ENCODE peak calls at places on chromosomes 4 and X, in eight cellular contexts. One of them, this sample, is unnamed.

GRCh38 chr4:174071591-174071990 is 211.9 kb downstream of the FBXO8 start:
- DNase-seq in pons: no peak
- DNase-seq in esophagus squamous epithelium: no peak
- DNase-seq in effector CD4-positive, alpha-beta T cell: no peak
- DNase-seq in activated naive CD4-positive, alpha-beta T cell treated with anti-CD3 and anti-CD28 coated beads, Interleukin-2, amount 10 ng/mL, durations not matched to agents 7 days and 5 days: no peak
- DNase-seq in PC-3: no peak
- DNase-seq in stimulated activated CD4-positive, alpha-beta T cell treated with anti-CD3 and anti-CD28 coated beads, TNF-alpha, amount 100 ng/mL, for 48 hours: no peak
- DNase-seq in aorta: no peak
- DNase-seq in this sample: no peak

GRCh38 chr4:78811034-78811433 is 34.9 kb downstream of the BMP2K start:
- DNase-seq in pons: no peak
- DNase-seq in esophagus squamous epithelium: no peak
- DNase-seq in effector CD4-positive, alpha-beta T cell: no peak
- DNase-seq in activated naive CD4-positive, alpha-beta T cell treated with anti-CD3 and anti-CD28 coated beads, Interleukin-2, amount 10 ng/mL, durations not matched to agents 7 days and 5 days: no peak
- DNase-seq in PC-3: no peak
- DNase-seq in stimulated activated CD4-positive, alpha-beta T cell treated with anti-CD3 and anti-CD28 coated beads, TNF-alpha, amount 100 ng/mL, for 48 hours: no peak
- DNase-seq in aorta: no peak
- DNase-seq in this sample: no peak

GRCh38 chr4:67877086-67877485 is 6.7 kb downstream of the TMPRSS11D start:
- DNase-seq in pons: no peak
- DNase-seq in esophagus squamous epithelium: no peak
- DNase-seq in effector CD4-positive, alpha-beta T cell: no peak
- DNase-seq in activated naive CD4-positive, alpha-beta T cell treated with anti-CD3 and anti-CD28 coated beads, Interleukin-2, amount 10 ng/mL, durations not matched to agents 7 days and 5 days: no peak
- DNase-seq in PC-3: no peak
- DNase-seq in stimulated activated CD4-positive, alpha-beta T cell treated with anti-CD3 and anti-CD28 coated beads, TNF-alpha, amount 100 ng/mL, for 48 hours: no peak
- DNase-seq in aorta: no peak
- DNase-seq in this sample: no peak

GRCh38 chr4:115678425-115678941 is 565.1 kb upstream of the NDST4 start:
- DNase-seq in pons: no peak
- DNase-seq in esophagus squamous epithelium: no peak
- DNase-seq in effector CD4-positive, alpha-beta T cell: no peak
- DNase-seq in activated naive CD4-positive, alpha-beta T cell treated with anti-CD3 and anti-CD28 coated beads, Interleukin-2, amount 10 ng/mL, durations not matched to agents 7 days and 5 days: no peak
- DNase-seq in PC-3: no peak
- DNase-seq in stimulated activated CD4-positive, alpha-beta T cell treated with anti-CD3 and anti-CD28 coated beads, TNF-alpha, amount 100 ng/mL, for 48 hours: no peak
- DNase-seq in aorta: no peak
- DNase-seq in this sample: no peak

GRCh38 chr4:54054501-54054900 is 9.9 kb downstream of the CHIC2 start:
- DNase-seq in pons: no peak
- DNase-seq in esophagus squamous epithelium: no peak
- DNase-seq in effector CD4-positive, alpha-beta T cell: no peak
- DNase-seq in activated naive CD4-positive, alpha-beta T cell treated with anti-CD3 and anti-CD28 coated beads, Interleukin-2, amount 10 ng/mL, durations not matched to agents 7 days and 5 days: no peak
- DNase-seq in PC-3: no peak
- DNase-seq in stimulated activated CD4-positive, alpha-beta T cell treated with anti-CD3 and anti-CD28 coated beads, TNF-alpha, amount 100 ng/mL, for 48 hours: no peak
- DNase-seq in aorta: no peak
- DNase-seq in this sample: no peak

GRCh38 chr4:62320612-62321011 is 1120.5 kb downstream of the ADGRL3 start:
- DNase-seq in pons: no peak
- DNase-seq in esophagus squamous epithelium: no peak
- DNase-seq in effector CD4-positive, alpha-beta T cell: no peak
- DNase-seq in activated naive CD4-positive, alpha-beta T cell treated with anti-CD3 and anti-CD28 coated beads, Interleukin-2, amount 10 ng/mL, durations not matched to agents 7 days and 5 days: no peak
- DNase-seq in PC-3: no peak
- DNase-seq in stimulated activated CD4-positive, alpha-beta T cell treated with anti-CD3 and anti-CD28 coated beads, TNF-alpha, amount 100 ng/mL, for 48 hours: no peak
- DNase-seq in aorta: no peak
- DNase-seq in this sample: no peak

GRCh38 chr4:126264839-126265238 is 950.1 kb downstream of the FAT4 start:
- DNase-seq in pons: no peak
- DNase-seq in esophagus squamous epithelium: no peak
- DNase-seq in effector CD4-positive, alpha-beta T cell: no peak
- DNase-seq in activated naive CD4-positive, alpha-beta T cell treated with anti-CD3 and anti-CD28 coated beads, Interleukin-2, amount 10 ng/mL, durations not matched to agents 7 days and 5 days: no peak
- DNase-seq in PC-3: peak
- DNase-seq in stimulated activated CD4-positive, alpha-beta T cell treated with anti-CD3 and anti-CD28 coated beads, TNF-alpha, amount 100 ng/mL, for 48 hours: no peak
- DNase-seq in aorta: no peak
- DNase-seq in this sample: no peak

GRCh38 chr4:185919107-185919506 is 107.1 kb upstream of the SORBS2 start:
- DNase-seq in pons: no peak
- DNase-seq in esophagus squamous epithelium: no peak
- DNase-seq in effector CD4-positive, alpha-beta T cell: no peak
- DNase-seq in activated naive CD4-positive, alpha-beta T cell treated with anti-CD3 and anti-CD28 coated beads, Interleukin-2, amount 10 ng/mL, durations not matched to agents 7 days and 5 days: no peak
- DNase-seq in PC-3: no peak
- DNase-seq in stimulated activated CD4-positive, alpha-beta T cell treated with anti-CD3 and anti-CD28 coated beads, TNF-alpha, amount 100 ng/mL, for 48 hours: no peak
- DNase-seq in aorta: no peak
- DNase-seq in this sample: no peak

GRCh38 chrX:45274576-45274975 is 73.9 kb upstream of the DIPK2B start:
- DNase-seq in pons: no peak
- DNase-seq in esophagus squamous epithelium: no peak
- DNase-seq in effector CD4-positive, alpha-beta T cell: no peak
- DNase-seq in activated naive CD4-positive, alpha-beta T cell treated with anti-CD3 and anti-CD28 coated beads, Interleukin-2, amount 10 ng/mL, durations not matched to agents 7 days and 5 days: no peak
- DNase-seq in PC-3: peak
- DNase-seq in stimulated activated CD4-positive, alpha-beta T cell treated with anti-CD3 and anti-CD28 coated beads, TNF-alpha, amount 100 ng/mL, for 48 hours: no peak
- DNase-seq in aorta: no peak
- DNase-seq in this sample: no peak

GRCh38 chrX:131763674-131764073 is 219.8 kb downstream of the OR13H1 start:
- DNase-seq in pons: peak
- DNase-seq in esophagus squamous epithelium: peak
- DNase-seq in effector CD4-positive, alpha-beta T cell: peak
- DNase-seq in activated naive CD4-positive, alpha-beta T cell treated with anti-CD3 and anti-CD28 coated beads, Interleukin-2, amount 10 ng/mL, durations not matched to agents 7 days and 5 days: no peak
- DNase-seq in PC-3: peak
- DNase-seq in stimulated activated CD4-positive, alpha-beta T cell treated with anti-CD3 and anti-CD28 coated beads, TNF-alpha, amount 100 ng/mL, for 48 hours: no peak
- DNase-seq in aorta: peak
- DNase-seq in this sample: peak

GRCh38 chr4:148118628-148119027 is 323.6 kb downstream of the NR3C2 start:
- DNase-seq in pons: no peak
- DNase-seq in esophagus squamous epithelium: no peak
- DNase-seq in effector CD4-positive, alpha-beta T cell: no peak
- DNase-seq in activated naive CD4-positive, alpha-beta T cell treated with anti-CD3 and anti-CD28 coated beads, Interleukin-2, amount 10 ng/mL, durations not matched to agents 7 days and 5 days: no peak
- DNase-seq in PC-3: no peak
- DNase-seq in stimulated activated CD4-positive, alpha-beta T cell treated with anti-CD3 and anti-CD28 coated beads, TNF-alpha, amount 100 ng/mL, for 48 hours: no peak
- DNase-seq in aorta: no peak
- DNase-seq in this sample: no peak

GRCh38 chrX:9876205-9876604 is 90.0 kb downstream of the SHROOM2 start:
- DNase-seq in pons: no peak
- DNase-seq in esophagus squamous epithelium: no peak
- DNase-seq in effector CD4-positive, alpha-beta T cell: no peak
- DNase-seq in activated naive CD4-positive, alpha-beta T cell treated with anti-CD3 and anti-CD28 coated beads, Interleukin-2, amount 10 ng/mL, durations not matched to agents 7 days and 5 days: no peak
- DNase-seq in PC-3: no peak
- DNase-seq in stimulated activated CD4-positive, alpha-beta T cell treated with anti-CD3 and anti-CD28 coated beads, TNF-alpha, amount 100 ng/mL, for 48 hours: no peak
- DNase-seq in aorta: no peak
- DNase-seq in this sample: no peak

GRCh38 chrX:23434356-23434884 is 99.8 kb downstream of the PTCHD1 start:
- DNase-seq in pons: peak
- DNase-seq in esophagus squamous epithelium: no peak
- DNase-seq in effector CD4-positive, alpha-beta T cell: no peak
- DNase-seq in activated naive CD4-positive, alpha-beta T cell treated with anti-CD3 and anti-CD28 coated beads, Interleukin-2, amount 10 ng/mL, durations not matched to agents 7 days and 5 days: no peak
- DNase-seq in PC-3: peak
- DNase-seq in stimulated activated CD4-positive, alpha-beta T cell treated with anti-CD3 and anti-CD28 coated beads, TNF-alpha, amount 100 ng/mL, for 48 hours: no peak
- DNase-seq in aorta: peak
- DNase-seq in this sample: no peak

GRCh38 chrX:34638116-34638515 is 19.0 kb downstream of the TMEM47 start:
- DNase-seq in pons: peak
- DNase-seq in esophagus squamous epithelium: no peak
- DNase-seq in effector CD4-positive, alpha-beta T cell: no peak
- DNase-seq in activated naive CD4-positive, alpha-beta T cell treated with anti-CD3 and anti-CD28 coated beads, Interleukin-2, amount 10 ng/mL, durations not matched to agents 7 days and 5 days: no peak
- DNase-seq in PC-3: peak
- DNase-seq in stimulated activated CD4-positive, alpha-beta T cell treated with anti-CD3 and anti-CD28 coated beads, TNF-alpha, amount 100 ng/mL, for 48 hours: no peak
- DNase-seq in aorta: no peak
- DNase-seq in this sample: no peak

GRCh38 chr4:179595671-179596410 is 2153.6 kb upstream of the AGA start:
- DNase-seq in pons: no peak
- DNase-seq in esophagus squamous epithelium: no peak
- DNase-seq in effector CD4-positive, alpha-beta T cell: no peak
- DNase-seq in activated naive CD4-positive, alpha-beta T cell treated with anti-CD3 and anti-CD28 coated beads, Interleukin-2, amount 10 ng/mL, durations not matched to agents 7 days and 5 days: no peak
- DNase-seq in PC-3: peak
- DNase-seq in stimulated activated CD4-positive, alpha-beta T cell treated with anti-CD3 and anti-CD28 coated beads, TNF-alpha, amount 100 ng/mL, for 48 hours: no peak
- DNase-seq in aorta: no peak
- DNase-seq in this sample: no peak

GRCh38 chrX:44651347-44651746 is 108.7 kb upstream of the FUNDC1 start:
- DNase-seq in pons: no peak
- DNase-seq in esophagus squamous epithelium: no peak
- DNase-seq in effector CD4-positive, alpha-beta T cell: no peak
- DNase-seq in activated naive CD4-positive, alpha-beta T cell treated with anti-CD3 and anti-CD28 coated beads, Interleukin-2, amount 10 ng/mL, durations not matched to agents 7 days and 5 days: no peak
- DNase-seq in PC-3: no peak
- DNase-seq in stimulated activated CD4-positive, alpha-beta T cell treated with anti-CD3 and anti-CD28 coated beads, TNF-alpha, amount 100 ng/mL, for 48 hours: no peak
- DNase-seq in aorta: no peak
- DNase-seq in this sample: no peak

GRCh38 chrX:71514367-71515038 is 18.4 kb upstream of the OGT start:
- DNase-seq in pons: no peak
- DNase-seq in esophagus squamous epithelium: no peak
- DNase-seq in effector CD4-positive, alpha-beta T cell: no peak
- DNase-seq in activated naive CD4-positive, alpha-beta T cell treated with anti-CD3 and anti-CD28 coated beads, Interleukin-2, amount 10 ng/mL, durations not matched to agents 7 days and 5 days: peak
- DNase-seq in PC-3: no peak
- DNase-seq in stimulated activated CD4-positive, alpha-beta T cell treated with anti-CD3 and anti-CD28 coated beads, TNF-alpha, amount 100 ng/mL, for 48 hours: no peak
- DNase-seq in aorta: no peak
- DNase-seq in this sample: peak

GRCh38 chr4:108877821-108878220 is 115.0 kb upstream of the ETNPPL start:
- DNase-seq in pons: no peak
- DNase-seq in esophagus squamous epithelium: no peak
- DNase-seq in effector CD4-positive, alpha-beta T cell: no peak
- DNase-seq in activated naive CD4-positive, alpha-beta T cell treated with anti-CD3 and anti-CD28 coated beads, Interleukin-2, amount 10 ng/mL, durations not matched to agents 7 days and 5 days: no peak
- DNase-seq in PC-3: peak
- DNase-seq in stimulated activated CD4-positive, alpha-beta T cell treated with anti-CD3 and anti-CD28 coated beads, TNF-alpha, amount 100 ng/mL, for 48 hours: no peak
- DNase-seq in aorta: no peak
- DNase-seq in this sample: no peak

GRCh38 chr4:106595906-106596305 is 227.3 kb upstream of the GIMD1 start:
- DNase-seq in pons: no peak
- DNase-seq in esophagus squamous epithelium: no peak
- DNase-seq in effector CD4-positive, alpha-beta T cell: no peak
- DNase-seq in activated naive CD4-positive, alpha-beta T cell treated with anti-CD3 and anti-CD28 coated beads, Interleukin-2, amount 10 ng/mL, durations not matched to agents 7 days and 5 days: no peak
- DNase-seq in PC-3: no peak
- DNase-seq in stimulated activated CD4-positive, alpha-beta T cell treated with anti-CD3 and anti-CD28 coated beads, TNF-alpha, amount 100 ng/mL, for 48 hours: no peak
- DNase-seq in aorta: no peak
- DNase-seq in this sample: no peak

This sample was measured in activated CD8-positive, alpha-beta memory T cell treated with anti-CD3 and anti-CD28 coated beads, Interleukin-2, amount 50 U/mL, for 4 hours.